ENCODE peak calls at places on chromosome 9, in six cellular contexts. L is uterus; F is CD8-positive, alpha-beta T cell; A is heart left ventricle; T is fibroblast of lung; N is body of pancreas. O is an unnamed sample.

GRCh38 chr9:83027153-83027867 is 35.6 kb downstream of the RASEF start:
- DNase-seq in L (no peak), F (no peak), A (no peak), T (peak; percentile 97), N (no peak), O (peak; percentile 88)

GRCh38 chr9:123167474-123167873 is 100.9 kb downstream of the STRBP start:
- DNase-seq in L (no peak), F (no peak), A (no peak), T (no peak), N (no peak), O (no peak)

GRCh38 chr9:4081549-4081895 is 218.3 kb downstream of the GLIS3 start:
- DNase-seq in L (no peak), F (no peak), A (no peak), T (no peak), N (no peak), O (peak; percentile 35)

GRCh38 chr9:69397384-69398214 is 72.6 kb downstream of the ENTREP1 start:
- DNase-seq in L (no peak), F (no peak), A (no peak), T (peak; percentile 43), N (no peak), O (peak; percentile 15)

GRCh38 chr9:114450833-114451706 is 54.2 kb downstream of the WHRN start:
- DNase-seq in L (peak; percentile 50), F (no peak), A (no peak), T (no peak), N (peak; percentile 52), O (no peak)

GRCh38 chr9:2583308-2584013 is 38.1 kb upstream of the VLDLR start:
- DNase-seq in L (no peak), F (no peak), A (peak; percentile 55), T (no peak), N (no peak), O (no peak)

GRCh38 chr9:72986522-72987116 is 33.8 kb upstream of the ALDH1A1 start:
- DNase-seq in L (peak; percentile 77), F (no peak), A (no peak), T (no peak), N (no peak), O (peak; percentile 38)

GRCh38 chr9:88534456-88535225 is at the start of gene NXNL2:
- DNase-seq in L (peak; percentile 93), F (peak; percentile 7), A (peak; percentile 53), T (peak; percentile 82), N (peak; percentile 78), O (peak; percentile 67)

GRCh38 chr9:5951686-5952211 is 61.1 kb downstream of the MLANA start:
- DNase-seq in L (no peak), F (no peak), A (no peak), T (peak; percentile 67), N (no peak), O (peak; percentile 65)

GRCh38 chr9:35552837-35553236 is 52.2 kb upstream of the TESK1 start:
- DNase-seq in L (no peak), F (no peak), A (no peak), T (peak; percentile 56), N (no peak), O (peak; percentile 35)

GRCh38 chr9:93010056-93010455 is 48.4 kb upstream of the SUSD3 start:
- DNase-seq in L (no peak), F (no peak), A (no peak), T (no peak), N (no peak), O (no peak)

GRCh38 chr9:101727621-101728524 is 10.6 kb downstream of the GRIN3A start:
- DNase-seq in L (no peak), F (no peak), A (no peak), T (no peak), N (peak; percentile 33), O (peak; percentile 24)

GRCh38 chr9:27227192-27227591 is 69.8 kb downstream of the EQTN start:
- DNase-seq in L (no peak), F (no peak), A (no peak), T (no peak), N (no peak), O (peak; percentile 65)

GRCh38 chr9:130499804-130500263 is 55.1 kb downstream of the ASS1 start:
- DNase-seq in L (no peak), F (no peak), A (peak; percentile 47), T (no peak), N (peak; percentile 62), O (no peak)

GRCh38 chr9:125401317-125401716 is 139.7 kb downstream of the GAPVD1 start:
- DNase-seq in L (no peak), F (no peak), A (no peak), T (no peak), N (no peak), O (peak; percentile 29)

GRCh38 chr9:116219686-116220085 is 66.1 kb downstream of the PAPPA start:
- DNase-seq in L (no peak), F (no peak), A (peak; percentile 31), T (peak; percentile 60), N (peak; percentile 16), O (no peak)

GRCh38 chr9:124505901-124506346 is 1.3 kb downstream of the NR5A1 start:
- DNase-seq in L (no peak), F (no peak), A (peak; percentile 16), T (no peak), N (no peak), O (no peak)

GRCh38 chr9:71937898-71938297 is 26.5 kb downstream of the C9orf85 start:
- DNase-seq in L (no peak), F (no peak), A (no peak), T (no peak), N (no peak), O (no peak)

GRCh38 chr9:83140061-83140460 is 77.1 kb upstream of the RASEF start:
- DNase-seq in L (no peak), F (no peak), A (no peak), T (no peak), N (no peak), O (no peak)

GRCh38 chr9:68507098-68507795 is 33.4 kb downstream of the TMEM252 start:
- DNase-seq in L (peak; percentile 52), F (no peak), A (no peak), T (no peak), N (no peak), O (peak; percentile 40)

GRCh38 chr9:98518556-98518955 is 190.2 kb downstream of the GABBR2 start:
- DNase-seq in L (no peak), F (no peak), A (no peak), T (no peak), N (no peak), O (no peak)

GRCh38 chr9:114709636-114710035 is 27.6 kb upstream of the TEX48 start:
- DNase-seq in L (no peak), F (no peak), A (no peak), T (no peak), N (no peak), O (no peak)

GRCh38 chr9:37329576-37329975 is 92.9 kb upstream of the GRHPR start:
- DNase-seq in L (no peak), F (no peak), A (no peak), T (peak; percentile 13), N (no peak), O (peak; percentile 61)

GRCh38 chr9:112890106-112891081 is at the start of gene SLC46A2:
- DNase-seq in L (no peak), F (no peak), A (peak; percentile 54), T (no peak), N (peak; percentile 23), O (no peak)

GRCh38 chr9:136403915-136404800 is 4.2 kb upstream of the SNAPC4 start:
- DNase-seq in L (no peak), F (no peak), A (no peak), T (no peak), N (no peak), O (no peak)

GRCh38 chr9:77839459-77840140 is 191.5 kb upstream of the GNA14 start:
- DNase-seq in L (no peak), F (no peak), A (no peak), T (peak; percentile 82), N (no peak), O (peak; percentile 80)

GRCh38 chr9:70452365-70452764 is 37.9 kb upstream of the KLF9 start:
- DNase-seq in L (no peak), F (no peak), A (no peak), T (no peak), N (no peak), O (no peak)

GRCh38 chr9:33791117-33791516 is 4.2 kb upstream of the PRSS3 start:
- DNase-seq in L (no peak), F (no peak), A (peak; percentile 33), T (peak; percentile 33), N (peak; percentile 86), O (peak; percentile 84)

GRCh38 chr9:96051423-96051822 is 175.9 kb downstream of the ERCC6L2 start:
- DNase-seq in L (no peak), F (no peak), A (no peak), T (no peak), N (no peak), O (no peak)

GRCh38 chr9:108746864-108747263 is 108.9 kb downstream of the ACTL7B start:
- DNase-seq in L (no peak), F (no peak), A (no peak), T (peak; percentile 9), N (no peak), O (peak; percentile 59)

GRCh38 chr9:5442400-5443011 is 4.8 kb upstream of the PLGRKT start:
- DNase-seq in L (no peak), F (no peak), A (no peak), T (peak; percentile 50), N (peak; percentile 59), O (peak; percentile 73)

GRCh38 chr9:77647659-77648457 is at the start of gene GNA14:
- DNase-seq in L (peak; percentile 47), F (no peak), A (peak; percentile 40), T (peak; percentile 37), N (peak; percentile 13), O (no peak)

GRCh38 chr9:79630521-79631403 is 59.0 kb downstream of the TLE4 start:
- DNase-seq in L (no peak), F (no peak), A (no peak), T (no peak), N (no peak), O (no peak)

GRCh38 chr9:126705767-126706697 is 92.3 kb downstream of the LMX1B start:
- DNase-seq in L (no peak), F (peak; percentile 63), A (peak; percentile 70), T (no peak), N (peak; percentile 77), O (peak; percentile 26)
- H3K4me3 ChIP-seq in L (no peak overlapping the region), F (peak overlapping the region; percentile 35), A (no peak overlapping the region), T (no peak overlapping the region), N (no peak overlapping the region), O (no peak overlapping the region)

GRCh38 chr9:89771205-89771604 is 166.4 kb downstream of the GADD45G start:
- DNase-seq in L (no peak), F (no peak), A (no peak), T (no peak), N (no peak), O (no peak)
- TF ChIP-seq CTCF in L (no peak), F (no peak), A (no peak), T (no peak), N (no peak), O (no peak)

DNA sequence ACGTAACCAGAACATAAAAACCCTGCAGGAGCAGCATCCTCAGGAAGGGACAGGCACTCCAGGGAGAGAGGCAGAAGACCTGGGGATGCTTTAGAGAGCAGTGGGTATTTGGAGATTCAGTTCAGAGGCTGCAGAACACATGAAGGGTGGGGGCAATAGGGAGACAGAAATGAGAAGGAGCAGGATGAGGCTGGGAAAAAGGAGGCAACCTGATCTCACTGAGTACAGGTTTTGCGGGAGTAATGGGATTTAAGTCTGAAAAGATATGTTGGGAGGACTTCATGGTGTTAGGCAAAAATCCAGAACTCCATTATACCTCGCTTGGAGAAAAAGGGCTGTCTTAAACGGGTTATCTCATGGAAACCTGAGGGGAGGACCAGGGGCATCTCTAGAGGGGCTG is 41.3 kb upstream of the GARNL3 start:
- DNase-seq in L (no peak), F (no peak), A (no peak), T (no peak), N (no peak), O (no peak)
- H3K4me3 ChIP-seq in L (no peak overlapping the region), F (no peak overlapping the region), A (no peak overlapping the region), T (no peak overlapping the region), N (no peak overlapping the region), O (no peak overlapping the region)

GRCh38 chr9:120875954-120876841 is 790 bp downstream of the PHF19 start:
- DNase-seq in L (peak; percentile 89), F (peak; percentile 83), A (peak; percentile 87), T (peak; percentile 88), N (peak; percentile 69), O (peak; percentile 89)
- TF ChIP-seq CTCF in L (peak; percentile 11), F (no peak), A (no peak), T (no peak), N (peak; percentile 3), O (no peak)

O was measured in fibroblast of mammary gland.